ENCODE peak calls at places on chromosomes 4 and X, in nine cellular contexts. X, I, A, F, Y, Z, N, T and K are unnamed samples.

GRCh38 chr4:180827610-180828009 is 1415.6 kb upstream of the TENM3 start:
- DNase-seq in X (no peak), I (no peak), A (no peak), F (no peak), Y (no peak), Z (no peak), N (peak), T (no peak), K (no peak)

GRCh38 chr4:55080174-55080865 is 45.1 kb downstream of the KDR start:
- DNase-seq in X (no peak), I (no peak), A (no peak), F (no peak), Y (no peak), Z (no peak), N (peak), T (no peak), K (no peak)

GRCh38 chr4:38857354-38858096 is 908 bp upstream of the TLR6 start:
- DNase-seq in X (no peak), I (no peak), A (peak), F (no peak), Y (peak), Z (no peak), N (peak), T (no peak), K (no peak)

GRCh38 chr4:101885574-101885973 is 95.0 kb downstream of the BANK1 start:
- DNase-seq in X (no peak), I (no peak), A (no peak), F (no peak), Y (no peak), Z (no peak), N (no peak), T (no peak), K (no peak)

GRCh38 chr4:108144451-108144850 is 24.3 kb downstream of the LEF1 start:
- DNase-seq in X (no peak), I (no peak), A (no peak), F (no peak), Y (no peak), Z (no peak), N (no peak), T (no peak), K (no peak)

GRCh38 chr4:126123933-126124332 is 809.2 kb downstream of the FAT4 start:
- DNase-seq in X (no peak), I (no peak), A (no peak), F (no peak), Y (no peak), Z (no peak), N (peak), T (no peak), K (no peak)

GRCh38 chr4:8282134-8282641 is 12.6 kb downstream of the HTRA3 start:
- DNase-seq in X (no peak), I (no peak), A (no peak), F (no peak), Y (no peak), Z (no peak), N (no peak), T (no peak), K (no peak)

GRCh38 chr4:54708339-54709279 is 50.9 kb downstream of the KIT start:
- DNase-seq in X (no peak), I (no peak), A (no peak), F (no peak), Y (no peak), Z (no peak), N (no peak), T (no peak), K (no peak)

GRCh38 chr4:36243355-36244256 is 708 bp downstream of the ARAP2 start:
- DNase-seq in X (peak), I (peak), A (peak), F (peak), Y (no peak), Z (no peak), N (no peak), T (peak), K (peak)

GRCh38 chr4:145107126-145107525 is 9.0 kb downstream of the ABCE1 start:
- DNase-seq in X (no peak), I (no peak), A (no peak), F (no peak), Y (no peak), Z (no peak), N (no peak), T (no peak), K (no peak)

GRCh38 chrX:154712781-154713391 is 38.0 kb downstream of the GAB3 start:
- DNase-seq in X (no peak), I (no peak), A (no peak), F (no peak), Y (no peak), Z (no peak), N (peak), T (no peak), K (no peak)

GRCh38 chr4:43126595-43126994 is 234.1 kb downstream of the GRXCR1 start:
- DNase-seq in X (no peak), I (no peak), A (no peak), F (no peak), Y (no peak), Z (no peak), N (no peak), T (no peak), K (no peak)

GRCh38 chrX:43870758-43871419 is 11.4 kb downstream of the MAOB start:
- DNase-seq in X (no peak), I (no peak), A (no peak), F (no peak), Y (no peak), Z (no peak), N (no peak), T (no peak), K (no peak)

GRCh38 chr4:169147217-169147616 is 123.5 kb downstream of the SH3RF1 start:
- DNase-seq in X (no peak), I (no peak), A (no peak), F (no peak), Y (no peak), Z (no peak), N (peak), T (no peak), K (no peak)

GRCh38 chr4:177485528-177485927 is 43.3 kb upstream of the AGA start:
- DNase-seq in X (no peak), I (no peak), A (peak), F (no peak), Y (no peak), Z (no peak), N (peak), T (no peak), K (no peak)

GRCh38 chrX:45862801-45863200 is 662.1 kb upstream of the DIPK2B start:
- DNase-seq in X (no peak), I (no peak), A (no peak), F (no peak), Y (no peak), Z (no peak), N (no peak), T (no peak), K (no peak)

GRCh38 chr4:121597346-121597934 is 99.3 kb downstream of the ANXA5 start:
- DNase-seq in X (peak), I (no peak), A (no peak), F (no peak), Y (no peak), Z (no peak), N (no peak), T (no peak), K (no peak)

GRCh38 chr4:70936200-70936787 is 34.1 kb downstream of the MOB1B start:
- DNase-seq in X (no peak), I (no peak), A (no peak), F (no peak), Y (no peak), Z (no peak), N (peak), T (no peak), K (no peak)

GRCh38 chr4:52863324-52863723 is 1.2 kb downstream of the RASL11B start:
- DNase-seq in X (no peak), I (no peak), A (no peak), F (no peak), Y (no peak), Z (no peak), N (no peak), T (no peak), K (no peak)

GRCh38 chr4:19739101-19739651 is 512.5 kb upstream of the SLIT2 start:
- DNase-seq in X (no peak), I (no peak), A (peak), F (no peak), Y (no peak), Z (no peak), N (peak), T (no peak), K (no peak)

GRCh38 chr4:7244343-7244680 is 52.0 kb downstream of the SORCS2 start:
- DNase-seq in X (no peak), I (peak), A (no peak), F (no peak), Y (no peak), Z (no peak), N (no peak), T (peak), K (peak)

GRCh38 chr4:30461218-30461617 is 259.0 kb upstream of the PCDH7 start:
- DNase-seq in X (no peak), I (no peak), A (no peak), F (no peak), Y (no peak), Z (no peak), N (no peak), T (no peak), K (no peak)

GRCh38 chrX:16953606-16954211 is 7.3 kb downstream of the REPS2 start:
- DNase-seq in X (no peak), I (no peak), A (no peak), F (no peak), Y (no peak), Z (no peak), N (no peak), T (no peak), K (no peak)